ENCODE peak calls at places on chromosomes 3 and 15, in five cellular contexts. G is sigmoid colon; Z is Caco-2; X is mesothelial cell of epicardium; B is activated CD8-positive, alpha-beta T cell treated with anti-CD3 and anti-CD28 coated beads for 36 hours. V is an unnamed sample.

GRCh38 chr15:74964794-74965193 is 8.2 kb upstream of the RPP25 start:
- DNase-seq in G (no peak), Z (no peak), X (no peak), B (no peak), V (no peak)

GRCh38 chr15:90211440-90212168 is 10.5 kb downstream of the SEMA4B start:
- DNase-seq in G (no peak), Z (no peak), X (no peak), B (no peak), V (no peak)

GRCh38 chr15:78035319-78035718 is 42.2 kb downstream of the TBC1D2B start:
- DNase-seq in G (no peak), Z (no peak), X (no peak), B (peak; percentile 70), V (no peak)

GRCh38 chr3:128316456-128316855 is 150.2 kb downstream of the DNAJB8 start:
- DNase-seq in G (no peak), Z (no peak), X (no peak), B (peak; percentile 64), V (no peak)

GRCh38 chr3:47414666-47415587 is 34.1 kb downstream of the PTPN23 start:
- DNase-seq in G (no peak), Z (no peak), X (no peak), B (no peak), V (no peak)

GRCh38 chr3:6540981-6541380 is 319.9 kb upstream of the GRM7 start:
- DNase-seq in G (no peak), Z (no peak), X (no peak), B (no peak), V (no peak)

GRCh38 chr3:118772036-118773030 is 262.3 kb downstream of the IGSF11 start:
- DNase-seq in G (no peak), Z (no peak), X (no peak), B (peak; percentile 2), V (no peak)

GRCh38 chr3:184456476-184456875 is 76.6 kb downstream of the CHRD start:
- DNase-seq in G (no peak), Z (no peak), X (no peak), B (no peak), V (no peak)

GRCh38 chr3:61493339-61493738 is 68.0 kb upstream of the PTPRG start:
- DNase-seq in G (no peak), Z (no peak), X (no peak), B (no peak), V (no peak)

GRCh38 chr3:87546216-87546615 is 269.8 kb upstream of the POU1F1 start:
- DNase-seq in G (no peak), Z (no peak), X (no peak), B (no peak), V (no peak)

GRCh38 chr3:190892328-190893011 is 30.0 kb upstream of the GMNC start:
- DNase-seq in G (no peak), Z (no peak), X (no peak), B (no peak), V (no peak)

GRCh38 chr3:49734752-49735151 is 11.0 kb upstream of the GMPPB start:
- DNase-seq in G (no peak), Z (no peak), X (no peak), B (no peak), V (no peak)

GRCh38 chr3:102483556-102483955 is 48.7 kb downstream of the ZPLD1 start:
- DNase-seq in G (no peak), Z (no peak), X (no peak), B (no peak), V (no peak)

GRCh38 chr15:85707519-85708338 is 87.0 kb downstream of the KLHL25 start:
- DNase-seq in G (no peak), Z (peak; percentile 71), X (no peak), B (peak; percentile 56), V (no peak)

GRCh38 chr15:80483656-80484055 is 79.5 kb downstream of the ARNT2 start:
- DNase-seq in G (no peak), Z (no peak), X (no peak), B (no peak), V (no peak)

GRCh38 chr3:35438101-35438500 is 201.2 kb upstream of the ARPP21 start:
- DNase-seq in G (no peak), Z (no peak), X (no peak), B (no peak), V (no peak)

GRCh38 chr3:132569580-132569979 is 27.5 kb upstream of the ACKR4 start:
- DNase-seq in G (no peak), Z (no peak), X (no peak), B (no peak), V (no peak)

GRCh38 chr3:69763976-69764851 is 24.9 kb downstream of the MITF start:
- DNase-seq in G (no peak), Z (no peak), X (no peak), B (no peak), V (no peak)

GRCh38 chr15:77571741-77572140 is 61.0 kb downstream of the LINGO1 start:
- DNase-seq in G (no peak), Z (no peak), X (no peak), B (no peak), V (no peak)

GRCh38 chr3:25849101-25849500 is 59.2 kb downstream of the OXSM start:
- DNase-seq in G (no peak), Z (no peak), X (no peak), B (no peak), V (no peak)

GRCh38 chr3:37861540-37862051 is at the start of gene CTDSPL:
- DNase-seq in G (peak; percentile 68), Z (peak; percentile 49), X (peak; percentile 58), B (no peak), V (no peak)

GRCh38 chr3:33372218-33373081 is 67.8 kb downstream of the UBP1 start:
- DNase-seq in G (no peak), Z (no peak), X (no peak), B (peak; percentile 59), V (no peak)

GRCh38 chr3:149377408-149378111 is at the start of gene TM4SF1:
- DNase-seq in G (peak; percentile 62), Z (peak; percentile 88), X (no peak), B (no peak), V (no peak)

GRCh38 chr3:37863949-37864822 is 2.5 kb downstream of the CTDSPL start:
- DNase-seq in G (no peak), Z (no peak), X (no peak), B (no peak), V (no peak)

GRCh38 chr15:48940508-48940907 is 23.2 kb downstream of the SHC4 start:
- DNase-seq in G (no peak), Z (no peak), X (no peak), B (peak; percentile 56), V (no peak)

GRCh38 chr3:128480278-128480677 is 12.7 kb downstream of the GATA2 start:
- DNase-seq in G (no peak), Z (no peak), X (no peak), B (no peak), V (no peak)

GRCh38 chr3:105951043-105951442 is 82.2 kb upstream of the CBLB start:
- DNase-seq in G (no peak), Z (no peak), X (no peak), B (no peak), V (no peak)

GRCh38 chr3:170621256-170621655 is 35.4 kb upstream of the SLC7A14 start:
- DNase-seq in G (no peak), Z (no peak), X (no peak), B (no peak), V (no peak)

GRCh38 chr3:170623524-170623923 is 37.6 kb upstream of the SLC7A14 start:
- DNase-seq in G (no peak), Z (no peak), X (no peak), B (no peak), V (no peak)

GRCh38 chr3:170622369-170623159 is 36.7 kb upstream of the SLC7A14 start:
- DNase-seq in G (peak; percentile 77), Z (no peak), X (no peak), B (no peak), V (no peak)
- TF ChIP-seq CTCF in G (no peak), Z (no peak), X (no peak), B (no peak), V (no peak)

GRCh38 chr15:79341361-79341760 is 30.4 kb downstream of the TMED3 start:
- DNase-seq in G (no peak), Z (no peak), X (no peak), B (no peak), V (no peak)

GRCh38 chr15:79339588-79340314 is 28.8 kb downstream of the TMED3 start:
- DNase-seq in G (no peak), Z (no peak), X (no peak), B (peak; percentile 6), V (no peak)

GRCh38 chr15:79337591-79337990 is 26.7 kb downstream of the TMED3 start:
- DNase-seq in G (no peak), Z (no peak), X (no peak), B (no peak), V (no peak)

DNA sequence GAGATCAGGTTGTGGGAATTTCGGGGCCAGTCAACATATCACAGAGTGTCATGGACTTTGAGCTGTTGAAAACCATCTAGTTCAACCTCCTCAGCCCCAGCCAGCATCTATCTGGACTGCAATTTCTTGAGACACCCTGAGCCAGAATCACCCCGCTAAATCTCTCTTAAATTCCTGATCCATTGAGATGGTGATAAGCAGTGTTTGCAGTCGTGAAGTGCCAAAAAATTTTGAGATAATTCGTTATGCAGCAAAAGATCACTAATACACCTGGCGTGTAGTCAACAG is 29.3 kb downstream of the TMED3 start:
- DNase-seq in G (no peak), Z (no peak), X (no peak), B (no peak), V (no peak)
- TF ChIP-seq CTCF in G (no peak), Z (no peak), X (peak; percentile 18), B (no peak), V (no peak)

GRCh38 chr15:35442734-35443133 is 103.2 kb downstream of the DPH6 start:
- DNase-seq in G (no peak), Z (no peak), X (no peak), B (no peak), V (no peak)
- TF ChIP-seq CTCF in G (no peak), Z (no peak), X (no peak), B (no peak), V (no peak)

GRCh38 chr3:181274025-181274424 is 284.5 kb upstream of the DNAJC19 start:
- DNase-seq in G (no peak), Z (no peak), X (no peak), B (no peak), V (no peak)

GRCh38 chr3:181276358-181276896 is 286.9 kb upstream of the DNAJC19 start:
- DNase-seq in G (no peak), Z (no peak), X (no peak), B (no peak), V (no peak)

GRCh38 chr3:181279239-181279565 is 289.7 kb upstream of the DNAJC19 start:
- DNase-seq in G (no peak), Z (no peak), X (no peak), B (no peak), V (no peak)

GRCh38 chr3:181278468-181279238 is 289.1 kb upstream of the DNAJC19 start:
- DNase-seq in G (no peak), Z (no peak), X (no peak), B (no peak), V (no peak)
- TF ChIP-seq CTCF in G (peak; percentile 17), Z (peak; percentile 14), X (no peak), B (peak; percentile 41), V (no peak)

GRCh38 chr3:72993391-72993790 is 3.2 kb upstream of the PPP4R2 start:
- DNase-seq in G (no peak), Z (no peak), X (no peak), B (no peak), V (no peak)
- TF ChIP-seq CTCF in G (no peak), Z (no peak), X (no peak), B (no peak), V (no peak)